ENCODE peak calls at places on chromosomes 4 and X, in seven cellular contexts. L is H1, P is GM12878, U is K562, I is HCT116, Y is HepG2, D is SK-N-SH. V is an unnamed sample.

GRCh38 chrX:12595746-12596145 is 195.5 kb upstream of the PRPS2 start:
- DNase-seq in L (no peak), P (no peak), U (no peak), I (no peak), Y (no peak), D (no peak), V (no peak)

GRCh38 chrX:49185062-49185394 is 1.1 kb downstream of the PRICKLE3 start:
- DNase-seq in L (no peak), P (no peak), U (peak), I (no peak), Y (no peak), D (no peak), V (no peak)

GRCh38 chr4:88957570-88957969 is 99.4 kb downstream of the FAM13A start:
- DNase-seq in L (no peak), P (no peak), U (no peak), I (no peak), Y (no peak), D (no peak), V (no peak)

GRCh38 chr4:34720563-34720962 is 1523.8 kb downstream of the ARAP2 start:
- DNase-seq in L (no peak), P (no peak), U (peak), I (peak), Y (peak), D (peak), V (no peak)

GRCh38 chrX:1390621-1391369 is 1.1 kb downstream of the SLC25A6 start:
- DNase-seq in L (no peak), P (no peak), U (no peak), I (no peak), Y (no peak), D (no peak), V (no peak)

GRCh38 chrX:118569676-118570075 is 74.1 kb downstream of the DOCK11 start:
- DNase-seq in L (no peak), P (no peak), U (no peak), I (no peak), Y (no peak), D (no peak), V (no peak)

GRCh38 chrX:150692837-150693781 is at the start of gene MTMR1:
- DNase-seq in L (no peak), P (no peak), U (peak), I (no peak), Y (no peak), D (peak), V (peak)

GRCh38 chr4:182582245-182582644 is 334.9 kb downstream of the DCTD start:
- DNase-seq in L (no peak), P (no peak), U (no peak), I (no peak), Y (no peak), D (no peak), V (no peak)

GRCh38 chr4:102055805-102056204 is 265.3 kb downstream of the BANK1 start:
- DNase-seq in L (no peak), P (no peak), U (no peak), I (no peak), Y (no peak), D (no peak), V (no peak)

GRCh38 chr4:2247128-2248043 is 5.5 kb upstream of the HAUS3 start:
- DNase-seq in L (no peak), P (no peak), U (no peak), I (no peak), Y (no peak), D (peak), V (no peak)

GRCh38 chrX:31228909-31229308 is 157.1 kb upstream of the FTHL17 start:
- DNase-seq in L (no peak), P (peak), U (no peak), I (no peak), Y (no peak), D (no peak), V (no peak)

GRCh38 chrX:100207331-100208024 is 202.6 kb downstream of the PCDH19 start:
- DNase-seq in L (no peak), P (no peak), U (no peak), I (no peak), Y (no peak), D (no peak), V (no peak)

GRCh38 chrX:27995611-27996010 is 14.4 kb upstream of the DCAF8L1 start:
- DNase-seq in L (no peak), P (no peak), U (no peak), I (no peak), Y (no peak), D (no peak), V (no peak)

GRCh38 chrX:148865237-148865636 is 364.8 kb downstream of the AFF2 start:
- DNase-seq in L (no peak), P (no peak), U (no peak), I (no peak), Y (no peak), D (no peak), V (no peak)

GRCh38 chr4:119665718-119666117 is 37.1 kb upstream of the PDE5A start:
- DNase-seq in L (no peak), P (no peak), U (no peak), I (no peak), Y (no peak), D (no peak), V (no peak)

GRCh38 chr4:30380404-30380998 is 339.7 kb upstream of the PCDH7 start:
- DNase-seq in L (peak), P (no peak), U (peak), I (peak), Y (peak), D (peak), V (peak)

GRCh38 chr4:24260922-24261581 is 323.3 kb downstream of the DHX15 start:
- DNase-seq in L (no peak), P (no peak), U (no peak), I (no peak), Y (no peak), D (no peak), V (no peak)

GRCh38 chr4:37803348-37803973 is 23.0 kb upstream of the PGM2 start:
- DNase-seq in L (no peak), P (no peak), U (peak), I (no peak), Y (peak), D (peak), V (peak)

DNA sequence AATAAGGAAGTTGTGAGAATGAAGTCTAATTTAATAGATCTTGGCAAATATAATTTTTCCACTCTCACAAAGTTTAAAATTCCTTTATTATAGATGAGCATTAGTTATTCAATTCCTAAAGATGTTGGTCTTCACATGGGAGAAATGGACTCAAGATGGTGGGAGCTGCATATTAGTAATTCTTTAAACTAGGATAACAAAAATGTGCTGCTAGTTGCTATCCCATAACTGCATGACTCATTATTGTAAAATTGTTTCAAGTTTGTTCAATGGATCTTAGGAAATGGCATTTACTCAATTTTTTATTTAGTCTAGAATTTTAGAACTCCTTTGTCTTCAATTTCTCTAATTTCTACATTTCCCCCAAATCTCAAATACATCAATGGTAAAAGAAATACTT is 155.8 kb downstream of the ATP10D start:
- DNase-seq in L (no peak), P (no peak), U (no peak), I (no peak), Y (no peak), D (no peak), V (no peak)
- TF ChIP-seq JUND in L (no peak), P (no peak), U (no peak), I (no peak), Y (no peak), D (no peak), V (no peak)

DNA sequence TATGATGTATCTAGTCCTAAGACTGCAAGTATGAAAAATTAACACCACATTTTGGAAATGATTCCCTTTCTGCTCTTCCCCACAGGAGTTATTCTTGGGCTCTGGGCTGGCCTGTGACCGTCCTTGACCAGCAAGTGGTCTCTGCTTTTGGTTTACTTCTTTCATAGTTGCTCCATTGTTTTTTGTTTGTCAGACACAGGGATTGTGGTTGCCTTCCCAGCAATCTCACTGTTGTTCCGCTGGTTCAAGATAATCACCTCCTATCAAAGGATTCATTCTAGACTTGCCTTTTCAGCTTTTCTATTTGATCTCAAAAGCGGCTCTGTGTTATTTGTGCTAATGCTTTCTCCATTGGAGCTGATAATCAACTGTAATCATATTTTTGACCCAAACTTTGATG is 218.8 kb downstream of the MGST2 start:
- DNase-seq in L (no peak), P (no peak), U (no peak), I (no peak), Y (peak), D (no peak), V (no peak)
- TF ChIP-seq JUND in L (no peak), P (no peak), U (no peak), I (no peak), Y (no peak), D (no peak), V (no peak)

GRCh38 chrX:46665232-46666162 is 91.9 kb downstream of the CHST7 start:
- DNase-seq in L (no peak), P (no peak), U (no peak), I (no peak), Y (no peak), D (no peak), V (no peak)
- TF ChIP-seq JUND in L (no peak), P (no peak), U (no peak), I (no peak), Y (no peak), D (no peak), V (no peak)

GRCh38 chrX:15373986-15374385 is 10.2 kb downstream of the VEGFD start:
- DNase-seq in L (no peak), P (no peak), U (no peak), I (no peak), Y (no peak), D (no peak), V (no peak)
- TF ChIP-seq JUND in L (no peak), P (no peak), U (no peak), I (no peak), Y (no peak), D (no peak), V (no peak)

DNA sequence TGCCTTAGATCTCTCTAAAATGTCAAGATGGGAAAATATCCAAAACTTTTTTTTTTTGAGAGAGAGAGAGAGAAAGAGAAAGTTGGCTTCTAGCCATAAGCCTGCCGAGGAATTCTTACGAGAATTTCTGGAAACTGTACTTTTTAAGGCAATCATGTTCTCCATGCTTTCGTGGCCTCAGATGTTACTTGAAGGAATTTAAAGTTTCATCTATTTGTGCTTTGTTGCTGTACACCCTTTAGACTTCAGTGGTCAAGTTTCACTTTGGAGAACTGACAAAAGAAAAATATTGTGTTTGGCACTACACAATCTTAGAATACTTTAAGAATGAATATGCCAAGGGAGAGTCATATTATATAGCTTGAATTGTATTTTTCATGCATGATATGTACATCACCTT is 53.9 kb downstream of the FAT4 start:
- DNase-seq in L (no peak), P (no peak), U (no peak), I (no peak), Y (no peak), D (no peak), V (no peak)
- TF ChIP-seq JUND in L (no peak), P (no peak), U (no peak), I (no peak), Y (no peak), D (peak), V (no peak)

GRCh38 chrX:79408623-79409322 is 41.6 kb upstream of the ITM2A start:
- DNase-seq in L (no peak), P (no peak), U (no peak), I (no peak), Y (no peak), D (no peak), V (no peak)
- TF ChIP-seq JUND in L (no peak), P (no peak), U (no peak), I (no peak), Y (no peak), D (no peak), V (no peak)

DNA sequence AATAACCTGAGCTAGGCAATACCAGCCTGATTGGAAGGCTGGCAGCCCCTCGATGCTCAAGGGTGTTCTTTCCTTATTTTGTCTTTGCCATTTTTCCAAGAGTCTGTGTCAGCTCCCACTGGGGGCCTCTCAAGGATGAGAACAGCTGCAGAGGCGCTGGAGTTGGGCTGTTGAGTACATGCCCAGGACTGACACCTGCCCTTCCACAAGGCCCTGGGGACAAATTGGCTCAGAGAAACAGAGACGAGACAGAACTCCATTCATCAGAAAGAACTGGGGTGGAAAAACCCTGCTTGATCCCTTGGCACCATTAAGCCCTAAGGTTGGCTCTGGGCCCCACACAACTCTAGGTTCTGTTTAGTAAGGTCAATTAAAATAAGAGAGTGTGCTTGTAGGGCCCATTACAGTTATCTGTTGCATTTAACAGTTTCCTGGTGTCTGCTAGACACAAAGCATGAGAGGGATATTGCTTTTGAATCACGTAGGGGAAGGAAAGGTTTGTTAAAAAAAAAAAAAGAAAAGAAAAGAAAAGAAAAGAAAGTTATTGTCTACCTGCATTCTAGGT is 63.5 kb downstream of the DCX start:
- DNase-seq in L (no peak), P (no peak), U (no peak), I (no peak), Y (no peak), D (no peak), V (no peak)
- TF ChIP-seq JUND in L (no peak), P (no peak), U (no peak), I (no peak), Y (no peak), D (no peak), V (no peak)

GRCh38 chr4:113756005-113756410 is 5.5 kb downstream of the CAMK2D start:
- DNase-seq in L (no peak), P (peak), U (no peak), I (no peak), Y (peak), D (no peak), V (no peak)

GRCh38 chr4:113760094-113760851 is 1.3 kb downstream of the CAMK2D start:
- DNase-seq in L (no peak), P (no peak), U (no peak), I (no peak), Y (no peak), D (no peak), V (no peak)

GRCh38 chr4:113759696-113760093 is 1.8 kb downstream of the CAMK2D start:
- DNase-seq in L (no peak), P (no peak), U (no peak), I (no peak), Y (no peak), D (no peak), V (no peak)

GRCh38 chr4:113757486-113757885 is 4.1 kb downstream of the CAMK2D start:
- DNase-seq in L (no peak), P (no peak), U (no peak), I (no peak), Y (no peak), D (no peak), V (no peak)

GRCh38 chr4:113758361-113758760 is 3.2 kb downstream of the CAMK2D start:
- DNase-seq in L (no peak), P (no peak), U (no peak), I (no peak), Y (no peak), D (no peak), V (no peak)
- TF ChIP-seq JUND in L (no peak), P (no peak), U (no peak), I (no peak), Y (no peak), D (no peak), V (no peak)

GRCh38 chrX:68991691-68992345 is 163.0 kb downstream of the EFNB1 start:
- DNase-seq in L (no peak), P (no peak), U (no peak), I (no peak), Y (no peak), D (no peak), V (no peak)

GRCh38 chrX:68989456-68989855 is 160.6 kb downstream of the EFNB1 start:
- DNase-seq in L (no peak), P (no peak), U (no peak), I (no peak), Y (no peak), D (no peak), V (no peak)

GRCh38 chrX:68990948-68991347 is 162.1 kb downstream of the EFNB1 start:
- DNase-seq in L (no peak), P (no peak), U (no peak), I (no peak), Y (no peak), D (no peak), V (no peak)

GRCh38 chrX:68988865-68989264 is 160.0 kb downstream of the EFNB1 start:
- DNase-seq in L (no peak), P (no peak), U (no peak), I (no peak), Y (no peak), D (no peak), V (no peak)

DNA sequence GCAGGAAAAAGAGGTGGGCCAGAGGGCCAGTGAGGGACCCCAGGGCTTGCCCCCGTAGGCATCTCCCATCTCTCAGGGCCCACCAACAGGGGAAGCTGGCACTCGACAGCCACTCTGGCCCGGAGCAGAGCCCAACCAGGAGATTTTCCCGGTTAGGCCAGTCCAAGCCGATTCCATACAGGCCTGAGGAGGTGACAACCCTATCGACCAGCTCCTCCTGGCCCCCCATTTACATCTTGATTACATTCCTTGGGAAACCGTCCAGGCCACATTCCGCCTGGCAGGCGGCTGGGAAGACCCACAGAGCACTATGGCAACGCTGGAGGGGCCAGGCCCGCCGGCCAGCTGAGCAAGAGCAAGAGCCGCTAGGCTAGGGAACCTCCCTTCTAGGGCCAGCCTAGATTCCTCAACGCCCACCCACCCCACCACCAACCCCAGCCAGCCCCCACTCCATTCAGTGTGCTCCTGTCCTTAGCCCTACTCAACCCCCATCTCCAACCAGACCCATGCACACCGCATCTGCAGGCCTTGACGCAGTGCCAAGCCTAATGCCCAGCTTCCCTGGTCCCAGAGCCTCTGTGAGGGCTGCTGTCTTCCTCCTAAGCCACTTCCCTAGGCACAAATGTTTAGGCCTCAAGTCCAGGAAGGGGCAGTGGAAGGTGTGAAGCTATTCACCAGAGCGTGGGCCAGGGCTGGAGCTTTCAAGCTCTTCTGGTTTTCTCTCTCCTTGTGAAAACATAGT is 161.2 kb downstream of the EFNB1 start:
- DNase-seq in L (peak), P (no peak), U (no peak), I (no peak), Y (no peak), D (peak), V (no peak)
- TF ChIP-seq JUND in L (no peak), P (no peak), U (no peak), I (no peak), Y (no peak), D (no peak), V (no peak)

DNA sequence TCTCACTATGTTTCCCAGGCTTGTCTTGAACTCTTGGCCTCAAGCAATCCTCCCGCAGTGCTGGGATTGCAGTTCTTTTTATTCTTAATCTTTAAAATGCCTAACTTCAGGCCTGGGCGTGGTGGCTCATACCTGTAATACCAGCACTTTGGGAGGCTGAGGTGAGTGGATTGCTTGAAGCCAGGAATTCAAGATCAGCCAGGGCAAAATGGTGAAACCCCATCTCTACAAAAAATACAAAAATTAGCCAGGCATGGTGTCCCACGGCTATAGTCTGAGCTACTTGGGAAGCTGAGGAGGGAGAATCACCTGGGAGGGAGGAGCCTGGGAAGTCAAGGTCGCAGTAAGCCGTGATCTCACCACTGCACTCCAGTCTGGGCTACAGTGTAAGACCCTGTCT is 45.9 kb downstream of the PLS3 start:
- DNase-seq in L (no peak), P (no peak), U (no peak), I (no peak), Y (no peak), D (no peak), V (no peak)
- TF ChIP-seq JUND in L (no peak), P (no peak), U (no peak), I (no peak), Y (no peak), D (no peak), V (no peak)